ENCODE peak calls at places on chromosomes 4 and X, in seven cellular contexts. G is K562, S is fibroblast of lung, U is right lobe of liver, A is uterus, T is psoas muscle, C is mesenchymal stem cell. H is an unnamed sample. For H3K4me1, the result is how much of the 10 kb centered on the place peaks cover.

GRCh38 chr4:84324850-84325249 is 174.2 kb downstream of the NKX6-1 start:
- DNase-seq in G (no peak), S (no peak), U (no peak), A (no peak), T (no peak), C (no peak), H (no peak)

GRCh38 chr4:53804719-53805118 is 213.4 kb upstream of the LNX1 start:
- DNase-seq in G (peak), S (no peak), U (peak), A (no peak), T (no peak), C (no peak), H (no peak)

GRCh38 chrX:141989802-141990201 is 86.1 kb downstream of the MAGEC1 start:
- DNase-seq in G (no peak), S (peak), U (no peak), A (no peak), T (no peak), C (no peak), H (no peak)

GRCh38 chrX:150316564-150316963 is 46.6 kb upstream of the MAMLD1 start:
- DNase-seq in G (no peak), S (no peak), U (peak), A (no peak), T (no peak), C (no peak), H (no peak)

GRCh38 chrX:153820601-153821000 is 9.7 kb downstream of the PDZD4 start:
- DNase-seq in G (no peak), S (no peak), U (no peak), A (no peak), T (no peak), C (no peak), H (no peak)

GRCh38 chr4:78551420-78552351 is at the start of gene ANXA3:
- DNase-seq in G (peak), S (no peak), U (peak), A (no peak), T (peak), C (peak), H (peak)

GRCh38 chr4:6504900-6505496 is 32.6 kb upstream of the PPP2R2C start:
- DNase-seq in G (no peak), S (no peak), U (no peak), A (no peak), T (no peak), C (peak), H (no peak)

GRCh38 chr4:168183717-168184571 is 91.6 kb downstream of the ANXA10 start:
- DNase-seq in G (peak), S (peak), U (no peak), A (no peak), T (no peak), C (peak), H (no peak)

GRCh38 chrX:45628041-45628440 is 427.4 kb upstream of the DIPK2B start:
- DNase-seq in G (no peak), S (peak), U (no peak), A (no peak), T (no peak), C (no peak), H (no peak)

GRCh38 chr4:139469216-139469615 is 15.3 kb downstream of the RAB33B start:
- DNase-seq in G (no peak), S (no peak), U (no peak), A (no peak), T (no peak), C (no peak), H (no peak)

GRCh38 chr4:10115657-10116624 is 658 bp downstream of the WDR1 start:
- DNase-seq in G (peak), S (no peak), U (peak), A (peak), T (peak), C (peak), H (peak)

GRCh38 chr4:25450491-25450901 is 73.4 kb downstream of the ANAPC4 start:
- DNase-seq in G (no peak), S (no peak), U (no peak), A (no peak), T (no peak), C (no peak), H (no peak)

GRCh38 chr4:13907255-13907751 is 279.8 kb upstream of the BOD1L1 start:
- DNase-seq in G (no peak), S (peak), U (no peak), A (no peak), T (no peak), C (peak), H (peak)

GRCh38 chr4:153616005-153616555 is 68.0 kb upstream of the TLR2 start:
- DNase-seq in G (no peak), S (no peak), U (no peak), A (no peak), T (no peak), C (no peak), H (no peak)

GRCh38 chr4:56656346-56656643 is 24.8 kb downstream of the HOPX start:
- DNase-seq in G (peak), S (peak), U (no peak), A (peak), T (peak), C (peak), H (peak)

GRCh38 chr4:40210776-40211175 is 13.9 kb downstream of the RHOH start:
- DNase-seq in G (no peak), S (no peak), U (no peak), A (no peak), T (no peak), C (no peak), H (no peak)

DNA sequence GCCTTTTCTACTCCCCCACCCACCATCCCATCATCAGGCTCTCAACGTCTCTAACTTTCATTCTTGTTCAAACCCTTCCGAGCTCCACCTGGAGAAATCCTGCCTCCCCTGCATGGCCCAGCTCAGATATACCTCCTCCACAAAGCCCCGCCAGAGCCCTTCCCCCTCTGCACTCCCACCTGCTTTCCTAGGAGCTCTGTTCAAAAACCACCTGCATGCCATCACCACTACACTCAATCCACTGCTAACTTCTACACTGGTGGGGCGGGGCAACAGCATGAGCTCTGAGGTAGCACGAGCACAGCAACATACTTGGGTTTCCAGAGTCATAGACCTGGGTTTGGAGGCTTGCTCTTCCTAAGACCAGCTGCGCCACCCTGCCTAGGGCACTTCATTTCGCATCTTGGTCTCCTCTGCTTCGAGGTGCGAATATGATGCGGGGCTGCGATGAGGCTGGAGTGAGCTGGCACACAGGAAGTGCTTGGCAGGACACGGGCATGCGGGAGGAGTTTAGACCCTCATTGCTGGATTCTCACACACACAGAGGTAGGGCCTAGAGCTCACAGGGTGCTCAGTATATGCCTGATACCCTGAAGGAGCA is 3.5 kb downstream of the SASH3 start:
- DNase-seq in G (no peak), S (no peak), U (no peak), A (no peak), T (no peak), C (no peak), H (no peak)
- H3K4me1 ChIP-seq in G (under half), S (under half), U (under half), A (under half), T (under half), C (under half), H (under half)

GRCh38 chr4:86220137-86220536 is 139.7 kb downstream of the MAPK10 start:
- DNase-seq in G (no peak), S (peak), U (no peak), A (no peak), T (no peak), C (peak), H (no peak)
- H3K27ac ChIP-seq in G (no peak), S (no peak), U (no peak), A (no peak), T (no peak), C (no peak), H (no peak)

GRCh38 chr4:89836897-89837384 is at the start of gene SNCA:
- DNase-seq in G (peak), S (peak), U (peak), A (peak), T (peak), C (peak), H (peak)
- H3K4me3 ChIP-seq in G (peak), S (peak), U (peak), A (peak), T (peak), C (peak), H (peak)

GRCh38 chr4:3128058-3128457 is 53.6 kb downstream of the HTT start:
- DNase-seq in G (no peak), S (no peak), U (no peak), A (no peak), T (no peak), C (no peak), H (no peak)

GRCh38 chr4:3127129-3127528 is 52.6 kb downstream of the HTT start:
- DNase-seq in G (no peak), S (no peak), U (no peak), A (no peak), T (no peak), C (no peak), H (no peak)

GRCh38 chr4:3128976-3129375 is 54.5 kb downstream of the HTT start:
- DNase-seq in G (no peak), S (no peak), U (no peak), A (no peak), T (no peak), C (no peak), H (no peak)

GRCh38 chr4:3134201-3134600 is 59.7 kb downstream of the HTT start:
- DNase-seq in G (no peak), S (no peak), U (no peak), A (no peak), T (no peak), C (no peak), H (no peak)

DNA sequence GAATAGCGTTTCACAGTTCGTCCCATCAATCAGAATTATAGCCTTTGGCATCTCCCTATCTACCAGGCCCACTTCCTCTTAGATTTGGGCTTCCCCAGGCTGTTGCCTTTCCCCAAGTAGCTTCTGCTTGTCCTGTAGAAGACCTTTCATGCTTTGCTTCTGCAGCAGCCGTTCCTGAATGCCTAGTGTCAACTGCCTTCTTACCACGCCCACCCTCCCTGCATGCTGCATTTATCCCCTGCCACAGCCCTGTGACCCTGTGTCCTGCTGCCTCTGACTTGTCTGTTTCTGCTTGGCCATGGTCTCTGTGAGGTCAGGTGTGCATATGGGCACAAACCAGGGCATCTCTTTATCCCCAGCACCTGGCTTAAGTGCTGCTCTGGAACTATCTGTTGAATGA is 56.3 kb downstream of the HTT start:
- DNase-seq in G (no peak), S (no peak), U (no peak), A (no peak), T (no peak), C (no peak), H (no peak)
- H3K4me1 ChIP-seq in G (under half), S (under half), U (under half), A (under half), T (under half), C (under half), H (under half)